ENCODE peak calls at places on chromosomes 4 and X, in eight cellular contexts. C, R, S, G, N, H, M and K are unnamed samples.

GRCh38 chr4:3745886-3746656 is 20.1 kb upstream of the ADRA2C start:
- DNase-seq in C (no peak), R (no peak), S (no peak), G (no peak), N (no peak), H (no peak), M (peak; percentile 50), K (no peak)

GRCh38 chrX:133529578-133529977 is 114.3 kb upstream of the GPC4 start:
- DNase-seq in C (no peak), R (no peak), S (no peak), G (no peak), N (no peak), H (no peak), M (no peak), K (no peak)

GRCh38 chr4:15913631-15913970 is 24.9 kb downstream of the FGFBP1 start:
- DNase-seq in C (no peak), R (no peak), S (peak; percentile 44), G (no peak), N (no peak), H (no peak), M (peak; percentile 50), K (no peak)

GRCh38 chr4:69813628-69814027 is 46.3 kb downstream of the SULT1E1 start:
- DNase-seq in C (no peak), R (no peak), S (no peak), G (no peak), N (no peak), H (no peak), M (no peak), K (no peak)

GRCh38 chrX:51889851-51890250 is 3.6 kb upstream of the MAGED1 start:
- DNase-seq in C (no peak), R (no peak), S (no peak), G (no peak), N (no peak), H (no peak), M (no peak), K (no peak)

GRCh38 chr4:80542747-80543146 is 207.2 kb downstream of the CFAP299 start:
- DNase-seq in C (no peak), R (no peak), S (no peak), G (no peak), N (no peak), H (no peak), M (no peak), K (no peak)

GRCh38 chr4:2318476-2318875 is 56.6 kb upstream of the MXD4 start:
- DNase-seq in C (no peak), R (no peak), S (no peak), G (no peak), N (no peak), H (no peak), M (no peak), K (no peak)

GRCh38 chrX:131828482-131828881 is 194.6 kb upstream of the STK26 start:
- DNase-seq in C (no peak), R (no peak), S (no peak), G (no peak), N (no peak), H (no peak), M (peak; percentile 41), K (no peak)

GRCh38 chrX:103791233-103791632 is 14.6 kb downstream of the PLP1 start:
- DNase-seq in C (no peak), R (no peak), S (no peak), G (no peak), N (no peak), H (no peak), M (peak; percentile 84), K (no peak)

GRCh38 chrX:68703369-68703768 is 55.9 kb downstream of the STARD8 start:
- DNase-seq in C (no peak), R (no peak), S (no peak), G (no peak), N (no peak), H (no peak), M (peak; percentile 63), K (no peak)

GRCh38 chr4:97987019-97987648 is 156.1 kb downstream of the STPG2 start:
- DNase-seq in C (no peak), R (no peak), S (peak; percentile 67), G (no peak), N (no peak), H (no peak), M (peak; percentile 51), K (no peak)

GRCh38 chrX:110852180-110852579 is 56.6 kb upstream of the CHRDL1 start:
- DNase-seq in C (no peak), R (peak; percentile 13), S (peak; percentile 19), G (no peak), N (no peak), H (no peak), M (peak; percentile 13), K (no peak)

GRCh38 chr4:158996669-158997074 is 106.2 kb upstream of the RAPGEF2 start:
- DNase-seq in C (no peak), R (no peak), S (peak; percentile 34), G (no peak), N (no peak), H (no peak), M (peak; percentile 66), K (no peak)

GRCh38 chrX:2931612-2932011 is 2.5 kb upstream of the ARSD start:
- DNase-seq in C (no peak), R (no peak), S (no peak), G (no peak), N (no peak), H (no peak), M (peak; percentile 54), K (no peak)

GRCh38 chrX:25851141-25851540 is 287.0 kb upstream of the MAGEB18 start:
- DNase-seq in C (no peak), R (no peak), S (no peak), G (no peak), N (no peak), H (no peak), M (no peak), K (no peak)

GRCh38 chr4:31104033-31104432 is 383.9 kb downstream of the PCDH7 start:
- DNase-seq in C (no peak), R (no peak), S (no peak), G (no peak), N (no peak), H (no peak), M (no peak), K (no peak)

GRCh38 chr4:84378277-84378838 is 120.7 kb downstream of the NKX6-1 start:
- DNase-seq in C (no peak), R (no peak), S (no peak), G (no peak), N (no peak), H (no peak), M (no peak), K (no peak)
- H3K4me1 ChIP-seq in C (no peaks in the 10 kb centered on the region), R (no peaks in the 10 kb centered on the region), S (no peaks in the 10 kb centered on the region), G (no peaks in the 10 kb centered on the region), N (no peaks in the 10 kb centered on the region), H (no peaks in the 10 kb centered on the region), M (peaks cover 6% of the 10 kb centered on the region), K (no peaks in the 10 kb centered on the region)

GRCh38 chr4:119097282-119097900 is 38.2 kb upstream of the MYOZ2 start:
- DNase-seq in C (no peak), R (no peak), S (no peak), G (no peak), N (no peak), H (no peak), M (no peak), K (no peak)

GRCh38 chr4:119103263-119103662 is 32.4 kb upstream of the MYOZ2 start:
- DNase-seq in C (no peak), R (no peak), S (peak; percentile 68), G (no peak), N (peak; percentile 45), H (no peak), M (peak; percentile 98), K (no peak)

GRCh38 chr4:119098306-119098705 is 37.3 kb upstream of the MYOZ2 start:
- DNase-seq in C (no peak), R (no peak), S (no peak), G (no peak), N (no peak), H (no peak), M (no peak), K (no peak)

GRCh38 chr4:119100640-119101039 is 35.0 kb upstream of the MYOZ2 start:
- DNase-seq in C (no peak), R (no peak), S (no peak), G (no peak), N (no peak), H (no peak), M (no peak), K (no peak)

GRCh38 chr4:119099227-119099910 is 36.3 kb upstream of the MYOZ2 start:
- DNase-seq in C (no peak), R (no peak), S (no peak), G (no peak), N (no peak), H (no peak), M (no peak), K (no peak)
- H3K27ac ChIP-seq in C (no peak overlapping the region), R (no peak overlapping the region), S (no peak overlapping the region), G (no peak overlapping the region), N (peak overlapping the region; percentile 63), H (peak overlapping the region; percentile 26), M (no peak overlapping the region), K (no peak overlapping the region)

DNA sequence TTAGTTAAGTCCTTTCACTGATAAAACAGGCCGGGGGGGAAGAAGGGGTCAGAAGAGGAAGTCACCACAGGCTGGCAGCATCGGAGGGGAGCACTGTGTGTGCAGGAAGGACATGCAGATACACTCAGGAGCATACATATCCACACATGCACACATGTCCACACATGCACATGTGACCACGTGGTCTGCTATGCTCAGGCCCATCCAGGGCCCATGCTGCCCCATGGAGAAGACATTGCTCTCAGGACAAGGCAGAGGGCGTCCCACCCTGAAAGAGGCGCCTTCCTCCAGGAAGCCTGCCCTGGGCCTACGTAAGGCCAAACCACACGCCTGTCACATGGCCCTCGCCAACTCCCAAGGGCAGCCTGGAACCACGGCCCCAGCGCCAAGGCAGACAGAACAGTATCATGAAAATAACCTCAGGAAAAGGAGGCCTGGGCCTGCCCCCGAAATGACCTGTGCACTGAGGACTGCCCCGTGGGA is 15.8 kb downstream of the WDR1 start:
- DNase-seq in C (peak; percentile 86), R (peak; percentile 46), S (no peak), G (no peak), N (peak; percentile 72), H (no peak), M (no peak), K (peak; percentile 29)
- H3K4me1 ChIP-seq in C (peaks cover 53% of the 10 kb centered on the region), R (peaks cover 97% of the 10 kb centered on the region), S (peaks cover 10% of the 10 kb centered on the region), G (peaks cover 19% of the 10 kb centered on the region), N (peaks cover 100% of the 10 kb centered on the region), H (peaks cover 54% of the 10 kb centered on the region), M (no peaks in the 10 kb centered on the region), K (peaks cover 70% of the 10 kb centered on the region)

GRCh38 chr4:740656-741282 is 35.1 kb downstream of the PCGF3 start:
- DNase-seq in C (no peak), R (no peak), S (no peak), G (no peak), N (no peak), H (no peak), M (no peak), K (no peak)

GRCh38 chr4:742096-742741 is 36.6 kb downstream of the PCGF3 start:
- DNase-seq in C (no peak), R (no peak), S (no peak), G (no peak), N (no peak), H (peak; percentile 25), M (no peak), K (no peak)

GRCh38 chr4:744212-744841 is 38.7 kb downstream of the PCGF3 start:
- DNase-seq in C (peak; percentile 59), R (no peak), S (no peak), G (no peak), N (no peak), H (peak; percentile 59), M (no peak), K (no peak)

GRCh38 chr4:742742-743311 is 37.2 kb downstream of the PCGF3 start:
- DNase-seq in C (peak; percentile 82), R (peak; percentile 74), S (peak; percentile 79), G (peak; percentile 75), N (peak; percentile 48), H (peak; percentile 65), M (peak; percentile 65), K (peak; percentile 58)

GRCh38 chr4:743463-744211 is 38.0 kb downstream of the PCGF3 start:
- DNase-seq in C (peak; percentile 37), R (no peak), S (no peak), G (no peak), N (no peak), H (peak; percentile 52), M (no peak), K (no peak)
- H3K27ac ChIP-seq in C (no peak overlapping the region), R (no peak overlapping the region), S (no peak overlapping the region), G (no peak overlapping the region), N (no peak overlapping the region), H (no peak overlapping the region), M (no peak overlapping the region), K (no peak overlapping the region)